ENCODE peak calls at places on chromosomes 7 and 10, in four cellular contexts. J is SK-N-SH, B is K562, P is HepG2. F is an unnamed sample.
A peak's percentile ranks its signal among the peaks of the same experiment; 100 is the strongest.

GRCh38 chr7:18552943-18553584 is 57.5 kb downstream of the HDAC9 start:
- DNase-seq in B (no peak), P (no peak), J (peak; percentile 41), F (no peak)

GRCh38 chr7:50409856-50410468 is 40.2 kb downstream of the FIGNL1 start:
- DNase-seq in P (no peak), B (no peak), J (no peak), F (no peak)

GRCh38 chr10:123221418-123221817 is 67.2 kb downstream of the BUB3 start:
- DNase-seq in J (no peak), B (no peak), P (no peak), F (no peak)

GRCh38 chr7:30252885-30253795 is 31.3 kb upstream of the ZNRF2 start:
- DNase-seq in P (no peak), J (no peak), B (no peak), F (no peak)

GRCh38 chr10:45532501-45532900 is 140.1 kb downstream of the ZFAND4 start:
- DNase-seq in J (no peak), P (no peak), B (no peak), F (no peak)

GRCh38 chr7:133389727-133390126 is 136.8 kb downstream of the EXOC4 start:
- DNase-seq in P (no peak), J (no peak), B (no peak), F (no peak)

GRCh38 chr10:113985342-113985844 is 58.3 kb upstream of the ADRB1 start:
- DNase-seq in J (no peak), B (no peak), P (no peak), F (no peak)

GRCh38 chr10:118447478-118447877 is 105.4 kb upstream of the FAM204A start:
- DNase-seq in B (no peak), P (no peak), J (peak; percentile 21), F (no peak)

GRCh38 chr7:116327751-116328150 is 117.4 kb downstream of the TES start:
- DNase-seq in B (no peak), J (no peak), P (no peak), F (no peak)

GRCh38 chr10:31317652-31318381 is 1.2 kb upstream of the ZEB1 start:
- DNase-seq in J (no peak), P (no peak), B (peak; percentile 49), F (no peak)

GRCh38 chr10:119025336-119025735 is 4.2 kb upstream of the NANOS1 start:
- DNase-seq in J (peak; percentile 58), B (no peak), P (peak; percentile 40), F (no peak)

GRCh38 chr10:86671985-86672710 is 3.8 kb downstream of the LDB3 start:
- DNase-seq in P (no peak), J (no peak), B (no peak), F (no peak)

GRCh38 chr10:50275650-50276235 is 24.4 kb upstream of the ASAH2 start:
- DNase-seq in P (peak; percentile 20), J (peak; percentile 5), B (peak; percentile 62), F (peak; percentile 45)

GRCh38 chr7:115009736-115010435 is 88.0 kb downstream of the MDFIC start:
- DNase-seq in P (no peak), B (no peak), J (no peak), F (no peak)

GRCh38 chr7:151876899-151877777 is at the start of gene PRKAG2:
- DNase-seq in B (peak; percentile 65), J (peak; percentile 91), P (no peak), F (peak; percentile 50)

GRCh38 chr7:47465191-47465590 is 116.7 kb downstream of the TNS3 start:
- DNase-seq in J (no peak), P (no peak), B (no peak), F (no peak)

GRCh38 chr7:116284390-116284789 is 74.1 kb downstream of the TES start:
- DNase-seq in J (no peak), B (no peak), P (no peak), F (no peak)

GRCh38 chr7:2734084-2734601 is 46.1 kb downstream of the AMZ1 start:
- DNase-seq in P (no peak), B (no peak), J (no peak), F (peak; percentile 4)

GRCh38 chr7:7843240-7843639 is 124.8 kb upstream of the RPA3 start:
- DNase-seq in P (no peak), B (no peak), J (no peak), F (no peak)

GRCh38 chr10:92753865-92754264 is 64.1 kb downstream of the HHEX start:
- DNase-seq in P (no peak), B (peak; percentile 16), J (no peak), F (no peak)

GRCh38 chr7:70734436-70734835 is 397.5 kb upstream of the GALNT17 start:
- DNase-seq in B (no peak), J (peak; percentile 43), P (no peak), F (no peak)

GRCh38 chr10:94133239-94133638 is 139.5 kb downstream of the PLCE1 start:
- DNase-seq in J (peak; percentile 25), B (no peak), P (no peak), F (no peak)

GRCh38 chr7:100607111-100607510 is 4.9 kb downstream of the PCOLCE start:
- DNase-seq in P (no peak), J (no peak), B (no peak), F (no peak)

GRCh38 chr7:128204455-128204854 is 36.6 kb upstream of the LEP start:
- DNase-seq in J (no peak), P (no peak), B (peak; percentile 67), F (no peak)

GRCh38 chr10:18822156-18822555 is 162.9 kb downstream of the ARL5B start:
- DNase-seq in B (no peak), P (peak; percentile 1), J (no peak), F (peak; percentile 30)

GRCh38 chr7:73397936-73398335 is 35.6 kb upstream of the FZD9 start:
- DNase-seq in P (no peak), J (no peak), B (no peak), F (no peak)

GRCh38 chr7:2760098-2760889 is 72.3 kb downstream of the AMZ1 start:
- DNase-seq in B (peak; percentile 45), J (peak; percentile 85), P (peak; percentile 46), F (peak; percentile 42)

GRCh38 chr10:86391236-86391840 is 24.7 kb upstream of the GRID1 start:
- DNase-seq in P (no peak), J (no peak), B (no peak), F (no peak)

GRCh38 chr10:131762789-131763696 is 137.8 kb upstream of the PPP2R2D start:
- DNase-seq in J (no peak), P (no peak), B (no peak), F (no peak)

GRCh38 chr10:66882271-66882670 is 43.6 kb upstream of the LRRTM3 start:
- DNase-seq in B (no peak), J (no peak), P (no peak), F (no peak)

GRCh38 chr10:95242581-95243317 is 48.1 kb downstream of the PDLIM1 start:
- DNase-seq in J (peak; percentile 62), P (peak; percentile 45), B (no peak), F (peak; percentile 61)

GRCh38 chr7:37495574-37496184 is 47.0 kb upstream of the ELMO1 start:
- DNase-seq in P (peak; percentile 13), B (peak; percentile 24), J (peak; percentile 63), F (no peak)

GRCh38 chr7:74031403-74032190 is 3.6 kb downstream of the ELN start:
- DNase-seq in P (no peak), J (no peak), B (no peak), F (no peak)

GRCh38 chr7:7235347-7235746 is 53.0 kb downstream of the C1GALT1 start:
- DNase-seq in J (no peak), B (no peak), P (no peak), F (no peak)

GRCh38 chr7:155291045-155291530 is 6.6 kb upstream of the INSIG1 start:
- DNase-seq in B (peak; percentile 92), P (peak; percentile 2), J (no peak), F (no peak)

GRCh38 chr7:49483142-49483541 is 290.3 kb upstream of the VWC2 start:
- DNase-seq in P (peak; percentile 1), J (peak; percentile 6), B (no peak), F (peak; percentile 11)

GRCh38 chr7:157979631-157980340 is 607.8 kb downstream of the PTPRN2 start:
- DNase-seq in P (no peak), B (no peak), J (no peak), F (no peak)
- TF ChIP-seq FOXJ3 in P (no peak), B (no peak), J (no peak), F (no peak)

GRCh38 chr7:12554848-12555247 is 15.7 kb upstream of the SCIN start:
- DNase-seq in P (no peak), B (no peak), J (no peak), F (no peak)

GRCh38 chr7:12553421-12553820 is 17.1 kb upstream of the SCIN start:
- DNase-seq in P (no peak), J (no peak), B (no peak), F (no peak)

GRCh38 chr7:12554421-12554820 is 16.1 kb upstream of the SCIN start:
- DNase-seq in B (no peak), P (no peak), J (no peak), F (no peak)

GRCh38 chr7:12557282-12557681 is 13.2 kb upstream of the SCIN start:
- DNase-seq in P (no peak), J (no peak), B (no peak), F (no peak)
- TF ChIP-seq FOXJ3 in P (no peak), J (no peak), B (no peak), F (no peak)

DNA sequence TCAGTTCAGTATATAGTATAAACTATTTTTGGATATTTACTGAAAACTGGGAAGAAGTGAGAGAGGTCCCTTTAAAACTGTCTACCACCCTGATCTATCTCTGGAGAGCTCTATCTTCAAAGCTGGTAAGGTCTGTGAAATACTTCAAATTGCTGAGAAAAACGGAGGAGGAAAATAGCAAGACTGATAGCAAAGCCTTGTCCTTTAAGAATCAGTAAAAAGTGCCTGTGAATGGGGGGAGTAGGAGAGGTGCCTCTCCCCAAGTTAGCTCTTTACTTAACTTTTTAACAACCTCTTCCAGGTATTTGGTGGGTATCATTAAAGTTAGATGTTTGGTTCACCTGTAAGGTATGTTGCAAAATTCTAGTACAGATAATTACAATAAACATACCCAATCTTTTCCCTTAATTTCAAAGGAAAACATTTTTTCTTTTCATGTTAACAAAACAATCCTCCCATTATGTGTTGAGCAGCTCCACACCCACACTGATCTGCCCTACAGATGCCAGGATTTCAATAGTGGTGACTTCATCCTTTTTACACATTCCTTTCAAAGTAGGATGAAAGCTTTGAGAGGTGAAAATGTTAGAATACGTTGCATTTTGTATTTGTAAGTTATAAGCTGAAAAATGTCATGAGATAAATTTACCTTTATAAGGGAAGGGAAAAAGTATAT is 149.2 kb downstream of the CRPPA start:
- DNase-seq in B (no peak), J (no peak), P (no peak), F (no peak)
- TF ChIP-seq FOXJ3 in B (no peak), J (no peak), P (no peak), F (no peak)

GRCh38 chr10:110273474-110273873 is 31.2 kb downstream of the SMNDC1 start:
- DNase-seq in P (peak; percentile 39), B (no peak), J (no peak), F (no peak)
- TF ChIP-seq FOXJ3 in P (no peak), B (no peak), J (no peak), F (no peak)

GRCh38 chr10:10865303-10865702 is 152.4 kb upstream of the CELF2 start:
- DNase-seq in P (no peak), J (no peak), B (no peak), F (no peak)
- TF ChIP-seq FOXJ3 in P (no peak), J (no peak), B (no peak), F (no peak)

GRCh38 chr10:23075672-23076071 is 19.7 kb upstream of the MSRB2 start:
- DNase-seq in J (no peak), P (no peak), B (no peak), F (no peak)
- TF ChIP-seq FOXJ3 in J (no peak), P (no peak), B (no peak), F (no peak)